ENCODE peak calls at places on chromosome 14, in five cellular contexts. One of them, this sample, is unnamed.

GRCh38 chr14:66403183-66403582 is 83.0 kb upstream of the CCDC196 start:
- DNase-seq in prostate gland: no peak
- DNase-seq in fibroblast of the conjunctiva: peak; percentile 9
- DNase-seq in HT1080: peak; percentile 69
- DNase-seq in iris pigment epithelial cell: peak; percentile 40
- DNase-seq in this sample: peak; percentile 31

GRCh38 chr14:34498684-34499412 is 36.8 kb upstream of the SPTSSA start:
- DNase-seq in HT1080: peak; percentile 50
- DNase-seq in fibroblast of the conjunctiva: no peak
- DNase-seq in iris pigment epithelial cell: peak; percentile 19
- DNase-seq in prostate gland: peak; percentile 22
- DNase-seq in this sample: no peak

GRCh38 chr14:97413991-97414717 is 617.0 kb downstream of the VRK1 start:
- DNase-seq in fibroblast of the conjunctiva: no peak
- DNase-seq in iris pigment epithelial cell: no peak
- DNase-seq in HT1080: no peak
- DNase-seq in prostate gland: no peak
- DNase-seq in this sample: no peak

GRCh38 chr14:63712123-63712522 is 15.7 kb downstream of the SGPP1 start:
- DNase-seq in prostate gland: no peak
- DNase-seq in HT1080: no peak
- DNase-seq in iris pigment epithelial cell: no peak
- DNase-seq in fibroblast of the conjunctiva: no peak
- DNase-seq in this sample: no peak

GRCh38 chr14:83757896-83758295 is 1772.0 kb upstream of the FLRT2 start:
- DNase-seq in HT1080: no peak
- DNase-seq in iris pigment epithelial cell: peak; percentile 85
- DNase-seq in fibroblast of the conjunctiva: peak; percentile 51
- DNase-seq in prostate gland: no peak
- DNase-seq in this sample: no peak

GRCh38 chr14:62143235-62143634 is 381.0 kb downstream of the SNAPC1 start:
- DNase-seq in fibroblast of the conjunctiva: peak; percentile 2
- DNase-seq in iris pigment epithelial cell: peak; percentile 39
- DNase-seq in HT1080: peak; percentile 42
- DNase-seq in prostate gland: no peak
- DNase-seq in this sample: peak; percentile 33

GRCh38 chr14:79871164-79871563 is 340.1 kb downstream of the DIO2 start:
- DNase-seq in prostate gland: no peak
- DNase-seq in HT1080: no peak
- DNase-seq in iris pigment epithelial cell: no peak
- DNase-seq in fibroblast of the conjunctiva: no peak
- DNase-seq in this sample: no peak

GRCh38 chr14:62661818-62662217 is 383.4 kb downstream of the KCNH5 start:
- DNase-seq in prostate gland: no peak
- DNase-seq in HT1080: peak; percentile 92
- DNase-seq in iris pigment epithelial cell: peak; percentile 31
- DNase-seq in fibroblast of the conjunctiva: no peak
- DNase-seq in this sample: no peak

GRCh38 chr14:62632771-62633170 is 412.5 kb downstream of the KCNH5 start:
- DNase-seq in prostate gland: no peak
- DNase-seq in HT1080: no peak
- DNase-seq in iris pigment epithelial cell: no peak
- DNase-seq in fibroblast of the conjunctiva: no peak
- DNase-seq in this sample: no peak

GRCh38 chr14:23406244-23406643 is 1.8 kb downstream of the MYH6 start:
- DNase-seq in fibroblast of the conjunctiva: no peak
- DNase-seq in iris pigment epithelial cell: no peak
- DNase-seq in prostate gland: no peak
- DNase-seq in HT1080: no peak
- DNase-seq in this sample: no peak

GRCh38 chr14:23215421-23215820 is 22.3 kb upstream of the RNF212B start:
- DNase-seq in HT1080: no peak
- DNase-seq in prostate gland: no peak
- DNase-seq in fibroblast of the conjunctiva: no peak
- DNase-seq in iris pigment epithelial cell: no peak
- DNase-seq in this sample: no peak

GRCh38 chr14:103723176-103724081 is 7.8 kb downstream of the ZFYVE21 start:
- DNase-seq in prostate gland: no peak
- DNase-seq in HT1080: no peak
- DNase-seq in iris pigment epithelial cell: no peak
- DNase-seq in fibroblast of the conjunctiva: no peak
- DNase-seq in this sample: no peak

GRCh38 chr14:34003691-34004090 is 52.8 kb upstream of the EGLN3 start:
- DNase-seq in HT1080: no peak
- DNase-seq in prostate gland: no peak
- DNase-seq in iris pigment epithelial cell: no peak
- DNase-seq in fibroblast of the conjunctiva: no peak
- DNase-seq in this sample: no peak

GRCh38 chr14:70282666-70283065 is 76.8 kb downstream of the COX16 start:
- DNase-seq in fibroblast of the conjunctiva: no peak
- DNase-seq in prostate gland: no peak
- DNase-seq in HT1080: no peak
- DNase-seq in iris pigment epithelial cell: no peak
- DNase-seq in this sample: no peak

GRCh38 chr14:50714452-50715073 is 46.5 kb upstream of the SAV1 start:
- DNase-seq in fibroblast of the conjunctiva: no peak
- DNase-seq in iris pigment epithelial cell: peak; percentile 63
- DNase-seq in prostate gland: no peak
- DNase-seq in HT1080: peak; percentile 36
- DNase-seq in this sample: peak; percentile 31

GRCh38 chr14:51462706-51463105 is 189.0 kb upstream of the FRMD6 start:
- DNase-seq in iris pigment epithelial cell: no peak
- DNase-seq in HT1080: no peak
- DNase-seq in fibroblast of the conjunctiva: no peak
- DNase-seq in prostate gland: no peak
- DNase-seq in this sample: no peak

GRCh38 chr14:29925106-29925722 is 2.4 kb downstream of the PRKD1 start:
- DNase-seq in HT1080: peak; percentile 37
- DNase-seq in iris pigment epithelial cell: peak; percentile 77
- DNase-seq in prostate gland: no peak
- DNase-seq in fibroblast of the conjunctiva: no peak
- DNase-seq in this sample: peak; percentile 50

GRCh38 chr14:81018245-81018644 is 62.8 kb downstream of the TSHR start:
- DNase-seq in iris pigment epithelial cell: no peak
- DNase-seq in fibroblast of the conjunctiva: no peak
- DNase-seq in HT1080: no peak
- DNase-seq in prostate gland: no peak
- DNase-seq in this sample: no peak

GRCh38 chr14:94306047-94306978 is 13.2 kb upstream of the SERPINA10 start:
- DNase-seq in iris pigment epithelial cell: no peak
- DNase-seq in fibroblast of the conjunctiva: no peak
- DNase-seq in prostate gland: no peak
- DNase-seq in HT1080: no peak
- DNase-seq in this sample: no peak

GRCh38 chr14:100522616-100523021 is 64.6 kb downstream of the BEGAIN start:
- DNase-seq in prostate gland: no peak
- DNase-seq in HT1080: no peak
- DNase-seq in iris pigment epithelial cell: no peak
- DNase-seq in fibroblast of the conjunctiva: no peak
- DNase-seq in this sample: no peak

GRCh38 chr14:22994762-22995275 is 12.5 kb upstream of the AJUBA start:
- DNase-seq in iris pigment epithelial cell: peak; percentile 40
- DNase-seq in prostate gland: peak; percentile 67
- DNase-seq in fibroblast of the conjunctiva: no peak
- DNase-seq in HT1080: peak; percentile 64
- DNase-seq in this sample: no peak

GRCh38 chr14:29868000-29868399 is 59.6 kb downstream of the PRKD1 start:
- DNase-seq in HT1080: no peak
- DNase-seq in iris pigment epithelial cell: peak; percentile 45
- DNase-seq in prostate gland: no peak
- DNase-seq in fibroblast of the conjunctiva: no peak
- DNase-seq in this sample: no peak

GRCh38 chr14:95741051-95741490 is 27.1 kb upstream of the TCL1A start:
- DNase-seq in iris pigment epithelial cell: peak; percentile 9
- DNase-seq in prostate gland: peak; percentile 71
- DNase-seq in fibroblast of the conjunctiva: no peak
- DNase-seq in HT1080: peak; percentile 56
- DNase-seq in this sample: no peak

GRCh38 chr14:105364100-105364708 is 34.1 kb upstream of the TEX22 start:
- DNase-seq in fibroblast of the conjunctiva: peak; percentile 36
- DNase-seq in iris pigment epithelial cell: peak; percentile 71
- DNase-seq in HT1080: no peak
- DNase-seq in prostate gland: no peak
- DNase-seq in this sample: peak; percentile 25